ENCODE peak calls at places on chromosomes 1 and 21, in seven cellular contexts. Q is IMR-90, P is neuronal stem cell, T is H9, O is H1, J is mesenchymal stem cell, H is mesendoderm. Y is an unnamed sample.

GRCh38 chr1:2603521-2604155 is 17.1 kb downstream of the PRXL2B start:
- DNase-seq in Q (no peak), O (no peak), J (no peak), H (no peak), P (no peak), T (no peak), Y (no peak)

GRCh38 chr1:92768915-92769314 is 16.0 kb downstream of the EVI5 start:
- DNase-seq in O (no peak), H (no peak), Q (no peak), J (no peak), T (no peak), P (no peak), Y (no peak)

GRCh38 chr1:211783897-211784296 is 46.7 kb downstream of the LPGAT1 start:
- DNase-seq in T (no peak), H (peak), J (no peak), P (no peak), Q (no peak), O (no peak), Y (no peak)

GRCh38 chr1:182608850-182609610 is 4.8 kb upstream of the RGS16 start:
- DNase-seq in O (no peak), H (no peak), Q (peak), J (peak), P (no peak), T (no peak), Y (peak)

GRCh38 chr1:103363008-103363365 is 162.5 kb upstream of the RNPC3 start:
- DNase-seq in Q (no peak), P (no peak), O (no peak), H (no peak), J (no peak), T (no peak), Y (no peak)

GRCh38 chr1:244370060-244370637 is 81.6 kb downstream of the ADSS2 start:
- DNase-seq in J (no peak), O (no peak), P (no peak), Q (no peak), H (no peak), T (no peak), Y (no peak)

GRCh38 chr1:18583326-18583941 is 47.2 kb upstream of the PAX7 start:
- DNase-seq in O (no peak), P (no peak), Q (no peak), T (no peak), J (no peak), H (no peak), Y (no peak)

GRCh38 chr21:31335957-31336738 is 7.9 kb downstream of the TIAM1 start:
- DNase-seq in T (no peak), J (peak), H (no peak), O (no peak), Q (peak), P (no peak), Y (peak)

DNA sequence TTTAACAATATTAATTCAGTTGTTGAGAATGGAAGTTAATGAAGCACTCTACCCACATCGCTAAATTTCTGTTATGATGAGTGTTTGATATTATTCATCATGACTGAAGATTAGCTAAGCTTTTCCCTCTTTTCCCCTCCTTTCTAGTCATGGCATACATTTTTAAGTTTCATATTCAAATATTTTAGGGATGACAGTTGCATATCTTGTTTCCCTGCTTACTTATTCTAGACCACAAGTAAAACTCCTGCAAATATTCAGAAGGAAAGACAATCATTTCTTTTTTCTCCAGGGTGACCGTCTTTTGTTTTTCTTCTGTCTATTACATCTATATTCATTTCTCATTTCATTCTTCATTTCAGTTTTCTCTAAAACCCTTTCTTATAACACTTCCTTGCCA is 906.0 kb downstream of the ADGRL2 start:
- DNase-seq in O (no peak), Q (peak), J (no peak), T (no peak), P (no peak), H (no peak), Y (no peak)
- H2BK120ac ChIP-seq in O (no peak), Q (no peak), J (no peak), T (no peak), P (no peak), H (no peak), Y (no peak)

DNA sequence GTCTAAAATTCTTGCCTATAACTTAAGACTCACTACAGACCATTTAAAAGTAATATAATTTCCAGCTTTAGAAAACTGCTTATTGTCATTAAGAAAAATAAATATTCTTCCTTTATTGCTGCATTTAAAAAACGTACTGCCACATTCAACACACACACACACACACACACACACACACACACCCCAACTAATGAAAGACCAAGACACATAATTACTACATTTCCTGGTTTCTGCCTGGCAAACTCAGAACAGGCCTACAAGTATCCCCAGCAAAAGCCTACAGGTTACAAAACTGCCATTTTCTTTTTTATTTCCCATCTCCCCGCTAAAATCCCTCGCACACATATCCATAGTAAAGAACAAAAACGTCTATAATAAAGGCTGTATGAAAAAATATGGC is 1.5 kb downstream of the DENND2C start:
- DNase-seq in P (no peak), J (no peak), Q (no peak), T (no peak), H (no peak), O (no peak), Y (no peak)
- H3K27ac ChIP-seq in P (no peak), J (no peak), Q (no peak), T (no peak), H (no peak), O (no peak), Y (no peak)

DNA sequence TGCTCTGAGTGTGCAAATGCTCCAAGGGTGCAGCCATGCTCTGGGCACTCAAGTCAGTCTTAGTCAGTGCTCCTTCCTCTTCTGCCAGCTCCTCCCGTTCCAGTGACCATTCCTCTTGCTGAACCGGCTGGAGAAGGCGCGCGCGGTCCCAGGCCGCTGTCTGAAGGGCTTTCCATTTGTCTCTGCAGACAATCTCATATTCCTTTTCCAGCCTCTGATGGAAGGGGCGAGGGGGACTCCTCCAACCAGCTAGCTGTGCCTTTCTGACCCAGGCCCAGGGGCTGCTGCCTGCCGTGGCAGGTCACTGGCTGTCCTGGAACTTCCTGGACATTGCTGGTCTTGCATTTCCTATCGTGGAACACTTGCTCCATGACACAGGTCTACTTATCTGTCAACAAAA is 67.5 kb downstream of the RIPK4 start:
- DNase-seq in J (no peak), O (no peak), P (no peak), Q (no peak), H (no peak), T (no peak), Y (no peak)
- H2BK120ac ChIP-seq in J (no peak), O (no peak), P (no peak), Q (no peak), H (no peak), T (no peak), Y (no peak)

DNA sequence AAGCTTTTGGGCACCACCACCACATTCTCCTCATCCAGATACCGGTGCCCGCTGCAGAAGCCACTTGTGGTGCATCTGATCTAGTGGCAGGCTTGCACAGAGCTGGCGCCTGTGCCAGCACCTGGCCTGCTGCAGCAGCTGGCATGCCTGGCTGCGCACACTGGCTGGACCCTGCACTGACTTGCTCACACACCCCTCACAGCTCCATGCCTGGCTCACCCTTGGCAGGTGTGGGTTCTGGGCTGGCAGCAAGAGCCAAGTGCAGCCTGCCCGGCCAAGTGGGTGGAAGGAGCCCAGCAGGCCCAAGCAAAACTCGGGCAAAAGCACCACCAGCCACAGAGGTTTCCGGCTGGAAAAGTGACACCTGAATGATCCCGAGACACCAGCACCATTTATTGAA is 315.7 kb upstream of the RRP15 start:
- DNase-seq in T (no peak), Q (no peak), J (no peak), P (no peak), H (no peak), O (no peak), Y (no peak)
- H3K27ac ChIP-seq in T (no peak), Q (no peak), J (no peak), P (no peak), H (no peak), O (no peak), Y (no peak)

Y was measured in trophoblast cell.